ENCODE peak calls at places on chromosomes 2 and 18, in four cellular contexts. J is ovary, F is brain microvascular endothelial cell, S is fibroblast of lung. R is an unnamed sample.

GRCh38 chr2:71614976-71615768 is 161.8 kb downstream of the DYSF start:
- DNase-seq in F (peak), S (peak), J (no peak), R (peak)

GRCh38 chr2:197828464-197829135 is 24.2 kb downstream of the PLCL1 start:
- DNase-seq in S (peak), J (no peak), F (no peak), R (peak)

GRCh38 chr2:73175663-73176204 is 26.6 kb upstream of the NOTO start:
- DNase-seq in J (peak), F (peak), S (peak), R (no peak)

GRCh38 chr2:230557056-230557455 is 141.1 kb downstream of the SP100 start:
- DNase-seq in S (no peak), F (no peak), J (no peak), R (no peak)

GRCh38 chr2:45242161-45242741 is 233.0 kb upstream of the SIX2 start:
- DNase-seq in S (peak), J (no peak), F (peak), R (peak)

GRCh38 chr2:225995788-225996476 is 596.4 kb downstream of the NYAP2 start:
- DNase-seq in S (peak), J (no peak), F (peak), R (no peak)

GRCh38 chr2:122643725-122644329 is 888.4 kb downstream of the TSN start:
- DNase-seq in J (no peak), S (peak), F (peak), R (peak)

GRCh38 chr2:20452551-20452950 is 5.7 kb downstream of the RHOB start:
- DNase-seq in J (no peak), S (peak), F (peak), R (no peak)

GRCh38 chr2:118169359-118170005 is 81.2 kb downstream of the INSIG2 start:
- DNase-seq in S (no peak), J (peak), F (no peak), R (no peak)

GRCh38 chr2:3661149-3661660 is 3.2 kb downstream of the ALLC start:
- DNase-seq in F (no peak), S (no peak), J (no peak), R (no peak)

GRCh38 chr2:148300534-148300933 is 279.6 kb downstream of the MBD5 start:
- DNase-seq in S (peak), J (no peak), F (no peak), R (no peak)

GRCh38 chr18:73006331-73006730 is 138.5 kb upstream of the NETO1 start:
- DNase-seq in S (peak), J (no peak), F (no peak), R (no peak)

GRCh38 chr18:906416-907170 is 1.9 kb downstream of the ADCYAP1 start:
- DNase-seq in F (no peak), J (no peak), S (no peak), R (no peak)

GRCh38 chr2:128868686-128869551 is 550.3 kb upstream of the HS6ST1 start:
- DNase-seq in J (no peak), S (peak), F (no peak), R (no peak)

GRCh38 chr18:46469186-46469915 is 187.7 kb downstream of the LOXHD1 start:
- DNase-seq in J (no peak), F (no peak), S (peak), R (peak)

DNA sequence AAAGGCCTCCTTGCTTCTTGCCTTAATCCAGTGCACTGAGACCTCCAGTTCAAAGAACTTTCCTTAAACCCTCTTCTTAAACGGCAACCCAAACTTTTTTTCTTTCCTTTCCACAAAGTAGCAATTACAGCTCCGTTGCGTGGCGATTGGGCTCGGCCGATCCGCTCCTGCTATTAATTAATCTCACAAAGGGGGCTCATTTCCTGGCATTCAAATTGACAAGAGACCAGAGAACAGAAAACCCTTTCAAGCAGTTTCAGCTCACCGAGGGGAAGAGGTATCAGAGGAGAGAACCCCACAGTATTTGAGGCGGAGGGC is 531.4 kb downstream of the TMEM182 start:
- DNase-seq in J (no peak), S (no peak), F (no peak), R (no peak)
- H3K4me3 ChIP-seq in J (no peak), S (no peak), F (no peak), R (no peak)

DNA sequence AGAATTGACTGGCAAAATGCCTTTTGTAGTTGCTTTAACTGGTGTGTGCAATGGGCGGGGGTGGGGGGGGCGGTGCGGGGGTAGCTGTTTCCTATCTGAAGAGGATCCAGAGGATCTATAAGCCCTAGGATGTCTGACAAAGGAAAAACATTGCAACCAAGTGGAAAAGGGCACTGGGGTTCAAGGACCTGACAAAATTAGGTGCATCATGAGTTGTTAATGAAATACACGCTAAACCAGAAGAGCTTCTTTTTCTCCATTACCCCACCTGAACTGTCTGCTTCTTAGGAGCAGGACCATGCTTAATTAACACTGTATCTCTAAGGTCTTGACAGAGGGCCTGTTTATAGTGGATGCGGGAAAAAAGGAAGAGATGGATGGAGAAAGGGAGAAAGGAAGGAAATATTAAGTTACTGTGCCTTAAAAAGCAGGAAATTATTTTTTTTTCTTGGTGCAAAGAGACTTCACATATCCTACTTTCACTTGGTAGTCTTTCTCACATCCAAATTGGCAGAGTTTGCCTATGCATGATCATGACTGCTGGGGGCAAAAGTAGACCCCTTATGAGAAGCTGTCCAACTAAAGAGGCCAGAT is 4.7 kb downstream of the RND3 start:
- DNase-seq in J (no peak), F (no peak), S (no peak), R (no peak)
- H3K4me3 ChIP-seq in J (no peak), F (no peak), S (peak), R (no peak)

DNA sequence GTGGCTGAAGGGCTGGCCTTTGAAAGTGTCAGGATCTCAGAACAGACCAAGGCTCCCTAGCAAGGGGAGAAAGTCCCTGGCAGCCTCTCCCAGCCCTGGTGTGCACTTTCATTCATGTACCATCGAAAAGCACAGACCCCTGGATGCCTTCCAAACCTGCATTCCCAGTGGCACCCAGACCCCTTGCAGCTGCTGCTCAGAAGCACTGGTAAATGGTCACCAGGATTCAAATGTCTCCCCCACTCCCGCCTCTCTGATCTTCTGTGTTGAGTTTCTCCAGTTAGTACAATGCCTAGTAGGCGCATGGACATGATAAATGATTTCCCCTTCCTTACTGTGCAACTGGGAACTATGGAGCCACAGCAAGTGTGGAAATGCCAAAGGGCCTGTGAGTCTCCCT is 180.0 kb downstream of the GLI2 start:
- DNase-seq in S (peak), J (peak), F (no peak), R (no peak)
- H3K4me3 ChIP-seq in S (no peak), J (no peak), F (no peak), R (no peak)

DNA sequence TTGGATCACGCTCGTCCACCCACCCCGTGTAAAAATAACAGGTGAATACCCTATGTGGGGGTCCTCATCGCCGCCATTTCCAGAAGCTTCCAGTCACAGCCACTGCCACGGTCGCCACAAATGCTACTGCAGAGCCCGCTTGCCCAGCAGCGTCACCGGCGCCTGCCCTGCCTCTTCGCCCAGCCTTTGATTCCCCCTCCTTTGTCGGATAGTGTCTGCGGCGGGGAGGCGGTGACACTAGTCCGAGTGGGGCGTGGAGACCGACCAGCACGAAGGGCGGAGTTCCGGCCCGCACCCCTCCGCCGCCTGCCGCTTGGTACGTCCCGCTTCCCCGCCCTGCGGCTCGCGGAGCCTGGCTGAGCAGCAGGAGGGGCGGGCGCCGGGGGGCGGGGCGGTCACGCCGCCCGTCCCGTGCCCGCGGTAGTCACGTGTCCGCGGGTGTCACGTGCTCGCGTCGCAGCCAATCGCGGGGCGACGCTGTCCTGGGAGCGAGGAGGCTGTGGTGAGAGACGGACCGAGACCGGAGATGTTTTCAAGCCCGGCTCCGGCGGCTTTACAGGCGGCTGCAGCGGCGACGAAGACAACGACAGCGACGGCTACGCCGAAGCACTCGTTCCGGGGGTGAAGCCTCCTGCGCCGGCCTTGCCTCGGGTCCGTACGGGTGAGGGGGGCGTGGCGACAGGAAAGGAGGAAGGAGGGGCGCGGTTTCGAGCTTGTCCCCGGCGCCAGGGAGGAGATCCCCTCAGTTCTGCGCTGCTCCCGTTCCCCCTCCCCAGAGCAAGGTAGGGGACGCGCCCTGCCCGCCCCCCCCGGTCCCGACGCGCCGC is at the start of gene ANKRD12:
- DNase-seq in S (peak), F (peak), J (peak), R (peak)
- H3K4me3 ChIP-seq in S (peak), F (peak), J (peak), R (peak)

GRCh38 chr18:24270358-24270936 is 127.2 kb downstream of the OSBPL1A start:
- DNase-seq in S (no peak), J (no peak), F (no peak), R (no peak)
- H3K4me3 ChIP-seq in S (peak), J (peak), F (peak), R (peak)

DNA sequence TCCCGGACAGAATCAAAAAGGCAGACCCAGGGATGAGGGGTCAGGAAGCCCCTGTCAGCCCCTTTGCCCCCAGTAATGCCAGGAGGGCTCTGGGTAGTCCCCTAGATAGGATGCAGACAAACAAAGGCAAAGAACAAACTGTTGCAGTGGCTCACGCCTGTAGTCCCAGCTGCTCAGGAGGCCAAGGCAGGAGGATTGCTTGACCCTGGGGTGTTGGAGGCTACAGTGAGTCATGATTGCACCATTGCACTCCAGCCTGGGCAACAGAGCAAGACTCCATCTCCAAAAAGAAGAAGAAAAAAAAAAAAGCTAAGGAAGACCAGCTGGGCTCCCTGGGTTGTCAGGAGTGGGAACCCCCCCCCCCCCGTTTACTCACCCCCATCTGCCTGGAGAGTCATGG is 24.4 kb upstream of the PTMA start:
- DNase-seq in J (no peak), S (no peak), F (no peak), R (no peak)
- H3K4me3 ChIP-seq in J (no peak), S (no peak), F (no peak), R (no peak)

R was measured in skeletal muscle cell.